ENCODE peak calls at places on chromosomes 3 and 15, in six cellular contexts. One of them, this sample, is unnamed.

GRCh38 chr3:122859021-122859805 is 64.3 kb downstream of the SLC49A4 start:
- DNase-seq in stimulated activated CD4-positive, alpha-beta T cell treated with anti-CD3 and anti-CD28 coated beads, Interleukin-4, amount 100 ng/mL, for 1 hour: no peak
- DNase-seq in brain microvascular endothelial cell: no peak
- DNase-seq in nephron progenitor cell: no peak
- DNase-seq in activated T-helper 2 cell treated with anti-CD3 and anti-CD28 coated beads, Interferon-gamma antibody, Interleukin-2, Interleukin-4, amounts not matched to agents 10 μg/mL and 5 μg/mL and 100 μg/mL, durations not matched to agents 14 hours and 24 hours and 36 hours: no peak
- DNase-seq in HEK293T: no peak
- DNase-seq in this sample: no peak

GRCh38 chr3:169379496-169380121 is 283.9 kb downstream of the MECOM start:
- DNase-seq in nephron progenitor cell: no peak
- DNase-seq in HEK293T: no peak
- DNase-seq in stimulated activated CD4-positive, alpha-beta T cell treated with anti-CD3 and anti-CD28 coated beads, Interleukin-4, amount 100 ng/mL, for 1 hour: no peak
- DNase-seq in activated T-helper 2 cell treated with anti-CD3 and anti-CD28 coated beads, Interferon-gamma antibody, Interleukin-2, Interleukin-4, amounts not matched to agents 10 μg/mL and 5 μg/mL and 100 μg/mL, durations not matched to agents 14 hours and 24 hours and 36 hours: no peak
- DNase-seq in brain microvascular endothelial cell: no peak
- DNase-seq in this sample: no peak

GRCh38 chr3:86954226-86954625 is 36.7 kb downstream of the VGLL3 start:
- DNase-seq in HEK293T: no peak
- DNase-seq in stimulated activated CD4-positive, alpha-beta T cell treated with anti-CD3 and anti-CD28 coated beads, Interleukin-4, amount 100 ng/mL, for 1 hour: no peak
- DNase-seq in brain microvascular endothelial cell: no peak
- DNase-seq in activated T-helper 2 cell treated with anti-CD3 and anti-CD28 coated beads, Interferon-gamma antibody, Interleukin-2, Interleukin-4, amounts not matched to agents 10 μg/mL and 5 μg/mL and 100 μg/mL, durations not matched to agents 14 hours and 24 hours and 36 hours: no peak
- DNase-seq in nephron progenitor cell: no peak
- DNase-seq in this sample: no peak

GRCh38 chr15:71444866-71445590 is 329.8 kb downstream of the THSD4 start:
- DNase-seq in activated T-helper 2 cell treated with anti-CD3 and anti-CD28 coated beads, Interferon-gamma antibody, Interleukin-2, Interleukin-4, amounts not matched to agents 10 μg/mL and 5 μg/mL and 100 μg/mL, durations not matched to agents 14 hours and 24 hours and 36 hours: no peak
- DNase-seq in stimulated activated CD4-positive, alpha-beta T cell treated with anti-CD3 and anti-CD28 coated beads, Interleukin-4, amount 100 ng/mL, for 1 hour: no peak
- DNase-seq in brain microvascular endothelial cell: peak
- DNase-seq in HEK293T: no peak
- DNase-seq in nephron progenitor cell: no peak
- DNase-seq in this sample: no peak

GRCh38 chr3:147132168-147132567 is 274.2 kb downstream of the ZIC4 start:
- DNase-seq in brain microvascular endothelial cell: no peak
- DNase-seq in nephron progenitor cell: no peak
- DNase-seq in activated T-helper 2 cell treated with anti-CD3 and anti-CD28 coated beads, Interferon-gamma antibody, Interleukin-2, Interleukin-4, amounts not matched to agents 10 μg/mL and 5 μg/mL and 100 μg/mL, durations not matched to agents 14 hours and 24 hours and 36 hours: no peak
- DNase-seq in stimulated activated CD4-positive, alpha-beta T cell treated with anti-CD3 and anti-CD28 coated beads, Interleukin-4, amount 100 ng/mL, for 1 hour: no peak
- DNase-seq in HEK293T: no peak
- DNase-seq in this sample: no peak

GRCh38 chr3:64368163-64369025 is 143.1 kb upstream of the PRICKLE2 start:
- DNase-seq in brain microvascular endothelial cell: no peak
- DNase-seq in stimulated activated CD4-positive, alpha-beta T cell treated with anti-CD3 and anti-CD28 coated beads, Interleukin-4, amount 100 ng/mL, for 1 hour: no peak
- DNase-seq in HEK293T: no peak
- DNase-seq in activated T-helper 2 cell treated with anti-CD3 and anti-CD28 coated beads, Interferon-gamma antibody, Interleukin-2, Interleukin-4, amounts not matched to agents 10 μg/mL and 5 μg/mL and 100 μg/mL, durations not matched to agents 14 hours and 24 hours and 36 hours: no peak
- DNase-seq in nephron progenitor cell: no peak
- DNase-seq in this sample: no peak

GRCh38 chr15:85730001-85730820 is 64.5 kb downstream of the KLHL25 start:
- DNase-seq in stimulated activated CD4-positive, alpha-beta T cell treated with anti-CD3 and anti-CD28 coated beads, Interleukin-4, amount 100 ng/mL, for 1 hour: no peak
- DNase-seq in HEK293T: peak
- DNase-seq in activated T-helper 2 cell treated with anti-CD3 and anti-CD28 coated beads, Interferon-gamma antibody, Interleukin-2, Interleukin-4, amounts not matched to agents 10 μg/mL and 5 μg/mL and 100 μg/mL, durations not matched to agents 14 hours and 24 hours and 36 hours: peak
- DNase-seq in nephron progenitor cell: peak
- DNase-seq in brain microvascular endothelial cell: peak
- DNase-seq in this sample: no peak

GRCh38 chr3:72872183-72872582 is 15.7 kb upstream of the GXYLT2 start:
- DNase-seq in brain microvascular endothelial cell: no peak
- DNase-seq in HEK293T: no peak
- DNase-seq in nephron progenitor cell: no peak
- DNase-seq in stimulated activated CD4-positive, alpha-beta T cell treated with anti-CD3 and anti-CD28 coated beads, Interleukin-4, amount 100 ng/mL, for 1 hour: no peak
- DNase-seq in activated T-helper 2 cell treated with anti-CD3 and anti-CD28 coated beads, Interferon-gamma antibody, Interleukin-2, Interleukin-4, amounts not matched to agents 10 μg/mL and 5 μg/mL and 100 μg/mL, durations not matched to agents 14 hours and 24 hours and 36 hours: no peak
- DNase-seq in this sample: no peak

GRCh38 chr15:61861962-61862361 is 198.3 kb downstream of the VPS13C start:
- DNase-seq in brain microvascular endothelial cell: no peak
- DNase-seq in nephron progenitor cell: no peak
- DNase-seq in activated T-helper 2 cell treated with anti-CD3 and anti-CD28 coated beads, Interferon-gamma antibody, Interleukin-2, Interleukin-4, amounts not matched to agents 10 μg/mL and 5 μg/mL and 100 μg/mL, durations not matched to agents 14 hours and 24 hours and 36 hours: no peak
- DNase-seq in HEK293T: no peak
- DNase-seq in stimulated activated CD4-positive, alpha-beta T cell treated with anti-CD3 and anti-CD28 coated beads, Interleukin-4, amount 100 ng/mL, for 1 hour: no peak
- DNase-seq in this sample: no peak

GRCh38 chr15:28873006-28873405 is 12.8 kb upstream of the APBA2 start:
- DNase-seq in nephron progenitor cell: no peak
- DNase-seq in activated T-helper 2 cell treated with anti-CD3 and anti-CD28 coated beads, Interferon-gamma antibody, Interleukin-2, Interleukin-4, amounts not matched to agents 10 μg/mL and 5 μg/mL and 100 μg/mL, durations not matched to agents 14 hours and 24 hours and 36 hours: no peak
- DNase-seq in stimulated activated CD4-positive, alpha-beta T cell treated with anti-CD3 and anti-CD28 coated beads, Interleukin-4, amount 100 ng/mL, for 1 hour: no peak
- DNase-seq in brain microvascular endothelial cell: no peak
- DNase-seq in HEK293T: no peak
- DNase-seq in this sample: no peak

GRCh38 chr15:85865070-85865684 is 70.5 kb upstream of the KLHL25 start:
- DNase-seq in brain microvascular endothelial cell: peak
- DNase-seq in HEK293T: peak
- DNase-seq in stimulated activated CD4-positive, alpha-beta T cell treated with anti-CD3 and anti-CD28 coated beads, Interleukin-4, amount 100 ng/mL, for 1 hour: no peak
- DNase-seq in nephron progenitor cell: peak
- DNase-seq in activated T-helper 2 cell treated with anti-CD3 and anti-CD28 coated beads, Interferon-gamma antibody, Interleukin-2, Interleukin-4, amounts not matched to agents 10 μg/mL and 5 μg/mL and 100 μg/mL, durations not matched to agents 14 hours and 24 hours and 36 hours: no peak
- DNase-seq in this sample: no peak

GRCh38 chr3:66335671-66336070 is 114.9 kb downstream of the SLC25A26 start:
- DNase-seq in stimulated activated CD4-positive, alpha-beta T cell treated with anti-CD3 and anti-CD28 coated beads, Interleukin-4, amount 100 ng/mL, for 1 hour: no peak
- DNase-seq in HEK293T: no peak
- DNase-seq in brain microvascular endothelial cell: no peak
- DNase-seq in activated T-helper 2 cell treated with anti-CD3 and anti-CD28 coated beads, Interferon-gamma antibody, Interleukin-2, Interleukin-4, amounts not matched to agents 10 μg/mL and 5 μg/mL and 100 μg/mL, durations not matched to agents 14 hours and 24 hours and 36 hours: no peak
- DNase-seq in nephron progenitor cell: no peak
- DNase-seq in this sample: no peak

GRCh38 chr3:120496278-120496975 is 45.6 kb upstream of the FSTL1 start:
- DNase-seq in nephron progenitor cell: no peak
- DNase-seq in activated T-helper 2 cell treated with anti-CD3 and anti-CD28 coated beads, Interferon-gamma antibody, Interleukin-2, Interleukin-4, amounts not matched to agents 10 μg/mL and 5 μg/mL and 100 μg/mL, durations not matched to agents 14 hours and 24 hours and 36 hours: no peak
- DNase-seq in brain microvascular endothelial cell: peak
- DNase-seq in HEK293T: no peak
- DNase-seq in stimulated activated CD4-positive, alpha-beta T cell treated with anti-CD3 and anti-CD28 coated beads, Interleukin-4, amount 100 ng/mL, for 1 hour: no peak
- DNase-seq in this sample: no peak

GRCh38 chr3:112496368-112497067 is 2.8 kb downstream of the BTLA start:
- DNase-seq in stimulated activated CD4-positive, alpha-beta T cell treated with anti-CD3 and anti-CD28 coated beads, Interleukin-4, amount 100 ng/mL, for 1 hour: no peak
- DNase-seq in activated T-helper 2 cell treated with anti-CD3 and anti-CD28 coated beads, Interferon-gamma antibody, Interleukin-2, Interleukin-4, amounts not matched to agents 10 μg/mL and 5 μg/mL and 100 μg/mL, durations not matched to agents 14 hours and 24 hours and 36 hours: no peak
- DNase-seq in brain microvascular endothelial cell: no peak
- DNase-seq in nephron progenitor cell: no peak
- DNase-seq in HEK293T: no peak
- DNase-seq in this sample: no peak

GRCh38 chr15:84969257-84969656 is 12.4 kb upstream of the PDE8A start:
- DNase-seq in activated T-helper 2 cell treated with anti-CD3 and anti-CD28 coated beads, Interferon-gamma antibody, Interleukin-2, Interleukin-4, amounts not matched to agents 10 μg/mL and 5 μg/mL and 100 μg/mL, durations not matched to agents 14 hours and 24 hours and 36 hours: no peak
- DNase-seq in brain microvascular endothelial cell: no peak
- DNase-seq in stimulated activated CD4-positive, alpha-beta T cell treated with anti-CD3 and anti-CD28 coated beads, Interleukin-4, amount 100 ng/mL, for 1 hour: no peak
- DNase-seq in HEK293T: no peak
- DNase-seq in nephron progenitor cell: no peak
- DNase-seq in this sample: no peak

GRCh38 chr15:73321496-73322344 is 47.0 kb downstream of the HCN4 start:
- DNase-seq in HEK293T: no peak
- DNase-seq in nephron progenitor cell: no peak
- DNase-seq in stimulated activated CD4-positive, alpha-beta T cell treated with anti-CD3 and anti-CD28 coated beads, Interleukin-4, amount 100 ng/mL, for 1 hour: no peak
- DNase-seq in activated T-helper 2 cell treated with anti-CD3 and anti-CD28 coated beads, Interferon-gamma antibody, Interleukin-2, Interleukin-4, amounts not matched to agents 10 μg/mL and 5 μg/mL and 100 μg/mL, durations not matched to agents 14 hours and 24 hours and 36 hours: no peak
- DNase-seq in brain microvascular endothelial cell: no peak
- DNase-seq in this sample: no peak

GRCh38 chr3:177338697-177339219 is 141.5 kb upstream of the TBL1XR1 start:
- DNase-seq in stimulated activated CD4-positive, alpha-beta T cell treated with anti-CD3 and anti-CD28 coated beads, Interleukin-4, amount 100 ng/mL, for 1 hour: no peak
- DNase-seq in HEK293T: no peak
- DNase-seq in nephron progenitor cell: no peak
- DNase-seq in activated T-helper 2 cell treated with anti-CD3 and anti-CD28 coated beads, Interferon-gamma antibody, Interleukin-2, Interleukin-4, amounts not matched to agents 10 μg/mL and 5 μg/mL and 100 μg/mL, durations not matched to agents 14 hours and 24 hours and 36 hours: no peak
- DNase-seq in brain microvascular endothelial cell: peak
- DNase-seq in this sample: no peak

GRCh38 chr15:42622328-42622925 is 47.0 kb downstream of the STARD9 start:
- DNase-seq in activated T-helper 2 cell treated with anti-CD3 and anti-CD28 coated beads, Interferon-gamma antibody, Interleukin-2, Interleukin-4, amounts not matched to agents 10 μg/mL and 5 μg/mL and 100 μg/mL, durations not matched to agents 14 hours and 24 hours and 36 hours: no peak
- DNase-seq in HEK293T: no peak
- DNase-seq in brain microvascular endothelial cell: no peak
- DNase-seq in stimulated activated CD4-positive, alpha-beta T cell treated with anti-CD3 and anti-CD28 coated beads, Interleukin-4, amount 100 ng/mL, for 1 hour: no peak
- DNase-seq in nephron progenitor cell: no peak
- DNase-seq in this sample: no peak

GRCh38 chr3:20905210-20905805 is 719.3 kb upstream of the SGO1 start:
- DNase-seq in HEK293T: no peak
- DNase-seq in brain microvascular endothelial cell: no peak
- DNase-seq in activated T-helper 2 cell treated with anti-CD3 and anti-CD28 coated beads, Interferon-gamma antibody, Interleukin-2, Interleukin-4, amounts not matched to agents 10 μg/mL and 5 μg/mL and 100 μg/mL, durations not matched to agents 14 hours and 24 hours and 36 hours: no peak
- DNase-seq in nephron progenitor cell: no peak
- DNase-seq in stimulated activated CD4-positive, alpha-beta T cell treated with anti-CD3 and anti-CD28 coated beads, Interleukin-4, amount 100 ng/mL, for 1 hour: no peak
- DNase-seq in this sample: no peak

GRCh38 chr15:52247032-52247431 is 48.6 kb downstream of the MYO5C start:
- DNase-seq in nephron progenitor cell: no peak
- DNase-seq in stimulated activated CD4-positive, alpha-beta T cell treated with anti-CD3 and anti-CD28 coated beads, Interleukin-4, amount 100 ng/mL, for 1 hour: no peak
- DNase-seq in activated T-helper 2 cell treated with anti-CD3 and anti-CD28 coated beads, Interferon-gamma antibody, Interleukin-2, Interleukin-4, amounts not matched to agents 10 μg/mL and 5 μg/mL and 100 μg/mL, durations not matched to agents 14 hours and 24 hours and 36 hours: no peak
- DNase-seq in HEK293T: no peak
- DNase-seq in brain microvascular endothelial cell: peak
- DNase-seq in this sample: no peak

GRCh38 chr3:185081516-185081915 is 71.3 kb downstream of the C3orf70 start:
- DNase-seq in activated T-helper 2 cell treated with anti-CD3 and anti-CD28 coated beads, Interferon-gamma antibody, Interleukin-2, Interleukin-4, amounts not matched to agents 10 μg/mL and 5 μg/mL and 100 μg/mL, durations not matched to agents 14 hours and 24 hours and 36 hours: no peak
- DNase-seq in stimulated activated CD4-positive, alpha-beta T cell treated with anti-CD3 and anti-CD28 coated beads, Interleukin-4, amount 100 ng/mL, for 1 hour: no peak
- DNase-seq in nephron progenitor cell: no peak
- DNase-seq in brain microvascular endothelial cell: no peak
- DNase-seq in HEK293T: no peak
- DNase-seq in this sample: no peak

GRCh38 chr3:184761976-184762375 is 50.0 kb upstream of the VPS8 start:
- DNase-seq in nephron progenitor cell: no peak
- DNase-seq in stimulated activated CD4-positive, alpha-beta T cell treated with anti-CD3 and anti-CD28 coated beads, Interleukin-4, amount 100 ng/mL, for 1 hour: no peak
- DNase-seq in brain microvascular endothelial cell: no peak
- DNase-seq in HEK293T: no peak
- DNase-seq in activated T-helper 2 cell treated with anti-CD3 and anti-CD28 coated beads, Interferon-gamma antibody, Interleukin-2, Interleukin-4, amounts not matched to agents 10 μg/mL and 5 μg/mL and 100 μg/mL, durations not matched to agents 14 hours and 24 hours and 36 hours: no peak
- DNase-seq in this sample: no peak

GRCh38 chr15:91941871-91942270 is 88.4 kb downstream of the SLCO3A1 start:
- DNase-seq in stimulated activated CD4-positive, alpha-beta T cell treated with anti-CD3 and anti-CD28 coated beads, Interleukin-4, amount 100 ng/mL, for 1 hour: no peak
- DNase-seq in nephron progenitor cell: no peak
- DNase-seq in brain microvascular endothelial cell: no peak
- DNase-seq in HEK293T: no peak
- DNase-seq in activated T-helper 2 cell treated with anti-CD3 and anti-CD28 coated beads, Interferon-gamma antibody, Interleukin-2, Interleukin-4, amounts not matched to agents 10 μg/mL and 5 μg/mL and 100 μg/mL, durations not matched to agents 14 hours and 24 hours and 36 hours: no peak
- DNase-seq in this sample: no peak

GRCh38 chr3:58754074-58754473 is 87.5 kb upstream of the FAM3D start:
- DNase-seq in brain microvascular endothelial cell: no peak
- DNase-seq in nephron progenitor cell: no peak
- DNase-seq in HEK293T: no peak
- DNase-seq in activated T-helper 2 cell treated with anti-CD3 and anti-CD28 coated beads, Interferon-gamma antibody, Interleukin-2, Interleukin-4, amounts not matched to agents 10 μg/mL and 5 μg/mL and 100 μg/mL, durations not matched to agents 14 hours and 24 hours and 36 hours: no peak
- DNase-seq in stimulated activated CD4-positive, alpha-beta T cell treated with anti-CD3 and anti-CD28 coated beads, Interleukin-4, amount 100 ng/mL, for 1 hour: no peak
- DNase-seq in this sample: no peak

GRCh38 chr15:87293016-87293415 is 963.5 kb downstream of the NTRK3 start:
- DNase-seq in nephron progenitor cell: no peak
- DNase-seq in HEK293T: no peak
- DNase-seq in brain microvascular endothelial cell: no peak
- DNase-seq in stimulated activated CD4-positive, alpha-beta T cell treated with anti-CD3 and anti-CD28 coated beads, Interleukin-4, amount 100 ng/mL, for 1 hour: no peak
- DNase-seq in activated T-helper 2 cell treated with anti-CD3 and anti-CD28 coated beads, Interferon-gamma antibody, Interleukin-2, Interleukin-4, amounts not matched to agents 10 μg/mL and 5 μg/mL and 100 μg/mL, durations not matched to agents 14 hours and 24 hours and 36 hours: no peak
- DNase-seq in this sample: no peak

GRCh38 chr15:51803961-51804360 is 25.5 kb upstream of the TMOD3 start:
- DNase-seq in activated T-helper 2 cell treated with anti-CD3 and anti-CD28 coated beads, Interferon-gamma antibody, Interleukin-2, Interleukin-4, amounts not matched to agents 10 μg/mL and 5 μg/mL and 100 μg/mL, durations not matched to agents 14 hours and 24 hours and 36 hours: no peak
- DNase-seq in nephron progenitor cell: no peak
- DNase-seq in stimulated activated CD4-positive, alpha-beta T cell treated with anti-CD3 and anti-CD28 coated beads, Interleukin-4, amount 100 ng/mL, for 1 hour: no peak
- DNase-seq in brain microvascular endothelial cell: no peak
- DNase-seq in HEK293T: no peak
- DNase-seq in this sample: no peak

GRCh38 chr15:78988361-78988911 is 43.6 kb upstream of the CTSH start:
- DNase-seq in brain microvascular endothelial cell: peak
- DNase-seq in nephron progenitor cell: no peak
- DNase-seq in HEK293T: no peak
- DNase-seq in activated T-helper 2 cell treated with anti-CD3 and anti-CD28 coated beads, Interferon-gamma antibody, Interleukin-2, Interleukin-4, amounts not matched to agents 10 μg/mL and 5 μg/mL and 100 μg/mL, durations not matched to agents 14 hours and 24 hours and 36 hours: no peak
- DNase-seq in stimulated activated CD4-positive, alpha-beta T cell treated with anti-CD3 and anti-CD28 coated beads, Interleukin-4, amount 100 ng/mL, for 1 hour: no peak
- DNase-seq in this sample: no peak

GRCh38 chr3:63625161-63625560 is 27.3 kb upstream of the SNTN start:
- DNase-seq in brain microvascular endothelial cell: peak
- DNase-seq in nephron progenitor cell: no peak
- DNase-seq in HEK293T: no peak
- DNase-seq in stimulated activated CD4-positive, alpha-beta T cell treated with anti-CD3 and anti-CD28 coated beads, Interleukin-4, amount 100 ng/mL, for 1 hour: no peak
- DNase-seq in activated T-helper 2 cell treated with anti-CD3 and anti-CD28 coated beads, Interferon-gamma antibody, Interleukin-2, Interleukin-4, amounts not matched to agents 10 μg/mL and 5 μg/mL and 100 μg/mL, durations not matched to agents 14 hours and 24 hours and 36 hours: no peak
- DNase-seq in this sample: no peak

GRCh38 chr3:2420919-2421318 is 322.3 kb downstream of the CNTN4 start:
- DNase-seq in nephron progenitor cell: no peak
- DNase-seq in brain microvascular endothelial cell: no peak
- DNase-seq in HEK293T: no peak
- DNase-seq in activated T-helper 2 cell treated with anti-CD3 and anti-CD28 coated beads, Interferon-gamma antibody, Interleukin-2, Interleukin-4, amounts not matched to agents 10 μg/mL and 5 μg/mL and 100 μg/mL, durations not matched to agents 14 hours and 24 hours and 36 hours: no peak
- DNase-seq in stimulated activated CD4-positive, alpha-beta T cell treated with anti-CD3 and anti-CD28 coated beads, Interleukin-4, amount 100 ng/mL, for 1 hour: no peak
- DNase-seq in this sample: no peak

GRCh38 chr3:149199474-149199873 is 22.2 kb downstream of the CP start:
- DNase-seq in activated T-helper 2 cell treated with anti-CD3 and anti-CD28 coated beads, Interferon-gamma antibody, Interleukin-2, Interleukin-4, amounts not matched to agents 10 μg/mL and 5 μg/mL and 100 μg/mL, durations not matched to agents 14 hours and 24 hours and 36 hours: no peak
- DNase-seq in HEK293T: peak
- DNase-seq in nephron progenitor cell: no peak
- DNase-seq in stimulated activated CD4-positive, alpha-beta T cell treated with anti-CD3 and anti-CD28 coated beads, Interleukin-4, amount 100 ng/mL, for 1 hour: no peak
- DNase-seq in brain microvascular endothelial cell: no peak
- DNase-seq in this sample: no peak

GRCh38 chr3:43793648-43794372 is 103.1 kb downstream of the ABHD5 start:
- DNase-seq in brain microvascular endothelial cell: no peak
- DNase-seq in stimulated activated CD4-positive, alpha-beta T cell treated with anti-CD3 and anti-CD28 coated beads, Interleukin-4, amount 100 ng/mL, for 1 hour: no peak
- DNase-seq in nephron progenitor cell: no peak
- DNase-seq in activated T-helper 2 cell treated with anti-CD3 and anti-CD28 coated beads, Interferon-gamma antibody, Interleukin-2, Interleukin-4, amounts not matched to agents 10 μg/mL and 5 μg/mL and 100 μg/mL, durations not matched to agents 14 hours and 24 hours and 36 hours: no peak
- DNase-seq in HEK293T: no peak
- DNase-seq in this sample: no peak

GRCh38 chr3:72892870-72893269 is 5.0 kb downstream of the GXYLT2 start:
- DNase-seq in HEK293T: peak
- DNase-seq in nephron progenitor cell: no peak
- DNase-seq in stimulated activated CD4-positive, alpha-beta T cell treated with anti-CD3 and anti-CD28 coated beads, Interleukin-4, amount 100 ng/mL, for 1 hour: no peak
- DNase-seq in activated T-helper 2 cell treated with anti-CD3 and anti-CD28 coated beads, Interferon-gamma antibody, Interleukin-2, Interleukin-4, amounts not matched to agents 10 μg/mL and 5 μg/mL and 100 μg/mL, durations not matched to agents 14 hours and 24 hours and 36 hours: no peak
- DNase-seq in brain microvascular endothelial cell: no peak
- DNase-seq in this sample: no peak

GRCh38 chr15:90873998-90874605 is 5.7 kb downstream of the FURIN start:
- DNase-seq in HEK293T: no peak
- DNase-seq in activated T-helper 2 cell treated with anti-CD3 and anti-CD28 coated beads, Interferon-gamma antibody, Interleukin-2, Interleukin-4, amounts not matched to agents 10 μg/mL and 5 μg/mL and 100 μg/mL, durations not matched to agents 14 hours and 24 hours and 36 hours: no peak
- DNase-seq in brain microvascular endothelial cell: no peak
- DNase-seq in nephron progenitor cell: peak
- DNase-seq in stimulated activated CD4-positive, alpha-beta T cell treated with anti-CD3 and anti-CD28 coated beads, Interleukin-4, amount 100 ng/mL, for 1 hour: no peak
- DNase-seq in this sample: no peak

GRCh38 chr3:81741214-81741613 is 20.2 kb downstream of the GBE1 start:
- DNase-seq in nephron progenitor cell: no peak
- DNase-seq in stimulated activated CD4-positive, alpha-beta T cell treated with anti-CD3 and anti-CD28 coated beads, Interleukin-4, amount 100 ng/mL, for 1 hour: no peak
- DNase-seq in brain microvascular endothelial cell: no peak
- DNase-seq in activated T-helper 2 cell treated with anti-CD3 and anti-CD28 coated beads, Interferon-gamma antibody, Interleukin-2, Interleukin-4, amounts not matched to agents 10 μg/mL and 5 μg/mL and 100 μg/mL, durations not matched to agents 14 hours and 24 hours and 36 hours: no peak
- DNase-seq in HEK293T: no peak
- DNase-seq in this sample: no peak

GRCh38 chr15:51144021-51144532 is 49.4 kb upstream of the TNFAIP8L3 start:
- DNase-seq in stimulated activated CD4-positive, alpha-beta T cell treated with anti-CD3 and anti-CD28 coated beads, Interleukin-4, amount 100 ng/mL, for 1 hour: no peak
- DNase-seq in brain microvascular endothelial cell: peak
- DNase-seq in HEK293T: no peak
- DNase-seq in nephron progenitor cell: no peak
- DNase-seq in activated T-helper 2 cell treated with anti-CD3 and anti-CD28 coated beads, Interferon-gamma antibody, Interleukin-2, Interleukin-4, amounts not matched to agents 10 μg/mL and 5 μg/mL and 100 μg/mL, durations not matched to agents 14 hours and 24 hours and 36 hours: no peak
- DNase-seq in this sample: no peak

GRCh38 chr3:31534036-31534435 is 1.3 kb downstream of the STT3B start:
- DNase-seq in brain microvascular endothelial cell: no peak
- DNase-seq in stimulated activated CD4-positive, alpha-beta T cell treated with anti-CD3 and anti-CD28 coated beads, Interleukin-4, amount 100 ng/mL, for 1 hour: no peak
- DNase-seq in activated T-helper 2 cell treated with anti-CD3 and anti-CD28 coated beads, Interferon-gamma antibody, Interleukin-2, Interleukin-4, amounts not matched to agents 10 μg/mL and 5 μg/mL and 100 μg/mL, durations not matched to agents 14 hours and 24 hours and 36 hours: no peak
- DNase-seq in HEK293T: peak
- DNase-seq in nephron progenitor cell: no peak
- DNase-seq in this sample: no peak

GRCh38 chr3:178436773-178437172 is 99.5 kb upstream of the KCNMB2 start:
- DNase-seq in activated T-helper 2 cell treated with anti-CD3 and anti-CD28 coated beads, Interferon-gamma antibody, Interleukin-2, Interleukin-4, amounts not matched to agents 10 μg/mL and 5 μg/mL and 100 μg/mL, durations not matched to agents 14 hours and 24 hours and 36 hours: no peak
- DNase-seq in nephron progenitor cell: no peak
- DNase-seq in stimulated activated CD4-positive, alpha-beta T cell treated with anti-CD3 and anti-CD28 coated beads, Interleukin-4, amount 100 ng/mL, for 1 hour: no peak
- DNase-seq in brain microvascular endothelial cell: peak
- DNase-seq in HEK293T: no peak
- DNase-seq in this sample: peak

GRCh38 chr3:13277860-13278531 is 142.1 kb downstream of the NUP210 start:
- DNase-seq in nephron progenitor cell: no peak
- DNase-seq in stimulated activated CD4-positive, alpha-beta T cell treated with anti-CD3 and anti-CD28 coated beads, Interleukin-4, amount 100 ng/mL, for 1 hour: no peak
- DNase-seq in HEK293T: no peak
- DNase-seq in brain microvascular endothelial cell: peak
- DNase-seq in activated T-helper 2 cell treated with anti-CD3 and anti-CD28 coated beads, Interferon-gamma antibody, Interleukin-2, Interleukin-4, amounts not matched to agents 10 μg/mL and 5 μg/mL and 100 μg/mL, durations not matched to agents 14 hours and 24 hours and 36 hours: no peak
- DNase-seq in this sample: no peak

GRCh38 chr3:11548721-11549131 is 95.0 kb downstream of the VGLL4 start:
- DNase-seq in nephron progenitor cell: no peak
- DNase-seq in brain microvascular endothelial cell: peak
- DNase-seq in activated T-helper 2 cell treated with anti-CD3 and anti-CD28 coated beads, Interferon-gamma antibody, Interleukin-2, Interleukin-4, amounts not matched to agents 10 μg/mL and 5 μg/mL and 100 μg/mL, durations not matched to agents 14 hours and 24 hours and 36 hours: no peak
- DNase-seq in stimulated activated CD4-positive, alpha-beta T cell treated with anti-CD3 and anti-CD28 coated beads, Interleukin-4, amount 100 ng/mL, for 1 hour: no peak
- DNase-seq in HEK293T: no peak
- DNase-seq in this sample: no peak